ENCODE peak calls at places on chromosomes 1 and 21, in ten cellular contexts. Z is pancreas; W is prostate gland; I is type B pancreatic cell; Q is GM12865; T is cardiac fibroblast; U is CD8-positive, alpha-beta T cell; O is lung; J is endodermal cell; C is NB4. R is an unnamed sample.

GRCh38 chr1:84959294-84959693 is 37.6 kb downstream of the MCOLN2 start:
- DNase-seq in I (no peak), J (no peak), Z (no peak), O (no peak), T (peak; percentile 27), Q (peak; percentile 80), C (no peak), U (no peak), W (no peak), R (no peak)

GRCh38 chr1:216119600-216119999 is 303.6 kb downstream of the USH2A start:
- DNase-seq in Z (no peak), T (peak; percentile 38), O (no peak), J (no peak), C (peak; percentile 43), W (no peak), Q (peak; percentile 33), I (no peak), U (no peak), R (peak; percentile 10)

GRCh38 chr1:160708821-160709220 is 2.8 kb downstream of the CD48 start:
- DNase-seq in Z (no peak), J (no peak), Q (peak; percentile 87), W (no peak), T (no peak), U (no peak), C (peak; percentile 29), I (no peak), O (no peak), R (no peak)

GRCh38 chr1:40651138-40651857 is 14.2 kb downstream of the RIMS3 start:
- DNase-seq in O (no peak), Z (peak; percentile 55), Q (no peak), J (no peak), I (no peak), T (no peak), U (no peak), C (peak; percentile 24), W (no peak), R (no peak)

GRCh38 chr1:214581785-214582184 is 21.2 kb upstream of the CENPF start:
- DNase-seq in I (no peak), J (peak; percentile 59), Z (peak; percentile 43), Q (no peak), U (no peak), W (no peak), C (peak; percentile 32), O (no peak), T (peak; percentile 62), R (no peak)

GRCh38 chr1:162561616-162562451 is at the start of gene UAP1:
- DNase-seq in Z (no peak), J (no peak), I (no peak), W (peak; percentile 22), T (peak; percentile 19), Q (peak; percentile 23), C (peak; percentile 44), U (no peak), O (no peak), R (no peak)

GRCh38 chr1:222665964-222666363 is 46.3 kb downstream of the AIDA start:
- DNase-seq in O (no peak), C (no peak), Z (no peak), U (no peak), T (no peak), I (no peak), Q (no peak), J (no peak), W (no peak), R (no peak)

GRCh38 chr1:3030663-3031381 is 9.6 kb downstream of the ACTRT2 start:
- DNase-seq in C (no peak), Z (no peak), W (no peak), J (peak; percentile 31), O (no peak), T (no peak), I (peak; percentile 68), Q (no peak), U (no peak), R (no peak)

GRCh38 chr1:115454835-115455511 is 116.9 kb upstream of the NGF start:
- DNase-seq in U (no peak), I (no peak), O (no peak), Q (no peak), J (no peak), Z (no peak), T (peak; percentile 31), C (no peak), W (peak; percentile 30), R (no peak)

GRCh38 chr1:40633563-40634376 is 31.7 kb downstream of the RIMS3 start:
- DNase-seq in T (no peak), O (no peak), U (no peak), J (peak; percentile 26), W (no peak), I (no peak), Z (no peak), Q (no peak), C (no peak), R (no peak)

GRCh38 chr21:35178812-35179211 is 129.7 kb upstream of the RUNX1 start:
- DNase-seq in Q (no peak), T (no peak), I (no peak), U (no peak), C (no peak), Z (no peak), W (no peak), O (no peak), J (no peak), R (no peak)

GRCh38 chr1:201385299-201385891 is 7.9 kb upstream of the TNNT2 start:
- DNase-seq in Z (peak; percentile 85), Q (peak; percentile 69), U (no peak), C (peak; percentile 32), J (peak; percentile 95), T (peak; percentile 40), O (peak; percentile 66), I (no peak), W (peak; percentile 73), R (peak; percentile 85)

GRCh38 chr1:6419397-6419802 is 319 bp downstream of the HES2 start:
- DNase-seq in Q (no peak), W (no peak), U (no peak), C (peak; percentile 60), I (no peak), Z (no peak), J (peak; percentile 84), O (no peak), T (no peak), R (no peak)

GRCh38 chr1:201721131-201722049 is 107.6 kb upstream of the IPO9 start:
- DNase-seq in W (no peak), O (no peak), U (no peak), I (no peak), C (no peak), J (no peak), Q (no peak), T (peak; percentile 64), Z (no peak), R (no peak)

GRCh38 chr21:42542596-42542995 is 28.9 kb downstream of the SLC37A1 start:
- DNase-seq in T (no peak), W (no peak), Z (no peak), C (no peak), U (no peak), O (no peak), I (no peak), Q (no peak), J (no peak), R (no peak)

DNA sequence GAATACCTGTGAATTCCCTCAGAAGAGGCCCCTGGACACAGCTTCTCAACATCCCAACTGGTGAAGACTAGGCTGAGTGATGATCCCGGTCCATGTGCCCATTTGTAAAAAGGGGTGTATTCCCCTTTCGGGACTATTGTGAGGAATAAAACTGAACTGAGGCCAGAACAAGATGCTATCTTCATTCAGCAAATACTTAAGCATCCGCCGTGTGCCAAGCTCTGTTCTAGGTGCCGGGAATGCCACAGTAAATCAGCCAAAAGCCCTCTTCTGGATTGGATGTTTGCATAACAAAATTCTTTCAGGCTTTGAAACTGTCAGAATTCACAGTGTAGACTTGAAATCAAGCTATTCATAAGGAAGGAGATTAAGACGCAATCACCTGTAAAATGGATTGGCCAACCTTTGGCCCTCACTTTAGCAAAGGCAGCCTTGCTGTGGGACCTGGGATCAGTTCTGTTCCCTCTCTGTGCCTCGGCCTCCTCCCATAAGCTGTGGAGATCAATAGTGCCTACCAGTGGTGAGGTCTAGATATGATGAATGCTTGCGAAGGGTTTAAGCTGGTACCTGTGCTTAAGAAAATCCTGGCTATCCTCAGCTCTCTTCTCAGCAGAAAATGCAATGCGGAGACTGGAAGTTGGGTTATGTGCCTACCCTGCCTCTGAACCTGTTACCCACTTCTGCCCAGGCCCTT is 1.8 kb downstream of the ALPL start:
- DNase-seq in O (no peak), C (peak; percentile 30), Z (no peak), I (no peak), T (peak; percentile 48), Q (no peak), W (peak; percentile 64), J (no peak), U (no peak), R (no peak)
- TF ChIP-seq CTCF in O (no peak), C (peak; percentile 31), Z (no peak), I (no peak), T (no peak), Q (no peak), W (no peak), J (peak; percentile 57), U (no peak), R (no peak)

DNA sequence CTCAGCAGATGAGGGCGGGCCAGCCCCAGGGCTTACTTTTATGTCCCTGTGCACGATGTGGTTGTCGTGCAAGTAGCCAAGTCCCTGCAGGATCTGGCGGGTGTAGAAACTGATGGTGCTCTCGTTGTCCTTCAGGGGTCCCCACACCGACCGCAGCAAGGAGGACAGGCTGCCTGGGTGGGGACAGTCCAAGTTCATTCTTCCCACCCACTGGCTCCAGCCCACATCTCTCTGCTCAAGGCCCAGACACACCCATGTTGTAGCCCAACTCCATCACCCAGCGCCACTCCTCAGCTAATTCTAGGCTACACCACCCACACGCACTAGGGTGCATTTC is 7.0 kb downstream of the MAP3K6 start:
- DNase-seq in J (no peak), O (no peak), Z (peak; percentile 20), Q (no peak), W (no peak), U (no peak), I (no peak), T (no peak), C (no peak), R (no peak)
- TF ChIP-seq CTCF in J (no peak), O (no peak), Z (no peak), Q (no peak), W (no peak), U (no peak), I (no peak), T (no peak), C (no peak), R (no peak)

GRCh38 chr1:31460027-31460426 is 47.0 kb downstream of the SERINC2 start:
- DNase-seq in O (no peak), Q (no peak), C (peak; percentile 58), T (peak; percentile 45), J (peak; percentile 67), Z (no peak), W (no peak), U (no peak), I (no peak), R (no peak)
- TF ChIP-seq CTCF in O (peak; percentile 5), Q (no peak), C (peak; percentile 10), T (peak; percentile 24), J (peak; percentile 80), Z (no peak), W (peak; percentile 9), U (no peak), I (peak; percentile 34), R (no peak)

DNA sequence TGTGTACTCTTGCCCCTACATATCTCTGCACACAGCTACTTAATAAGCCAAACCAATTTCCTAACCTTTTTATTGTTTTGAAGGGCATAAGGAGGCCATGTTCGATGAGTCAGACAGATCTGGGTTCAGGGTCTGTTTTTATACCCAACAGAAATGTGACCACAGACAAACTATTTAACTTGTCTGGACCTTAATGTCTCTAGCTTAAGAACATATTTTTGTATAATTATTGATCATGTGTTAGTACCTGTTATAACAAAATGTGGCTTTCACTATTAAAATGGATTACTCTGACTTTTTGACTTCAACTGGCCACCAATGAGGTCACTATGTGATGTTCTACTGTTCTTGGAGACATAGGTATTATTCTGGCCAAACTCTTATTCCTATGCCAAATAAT is 507.8 kb upstream of the USP24 start:
- DNase-seq in U (no peak), Q (no peak), C (no peak), J (no peak), O (no peak), W (no peak), T (no peak), Z (no peak), I (no peak), R (no peak)
- TF ChIP-seq CTCF in U (no peak), Q (no peak), C (no peak), J (no peak), O (no peak), W (no peak), T (no peak), Z (no peak), I (no peak), R (no peak)